ENCODE peak calls at places on chromosome 10, in eight cellular contexts. L is nephron progenitor cell, D is suprapubic skin, B is HFF-Myc, O is glutamatergic neuron, Z is stomach, Q is HCT116, F is spleen. M is an unnamed sample.

GRCh38 chr10:124619195-124619594 is 125.0 kb downstream of the FAM53B start:
- DNase-seq in L (no peak), D (no peak), B (no peak), O (no peak), Z (peak; percentile 76), Q (no peak), F (no peak), M (peak; percentile 45)

GRCh38 chr10:130986828-130987227 is 324.7 kb downstream of the TCERG1L start:
- DNase-seq in L (no peak), D (no peak), B (no peak), O (no peak), Z (no peak), Q (no peak), F (no peak), M (no peak)

GRCh38 chr10:19783721-19784120 is 32.5 kb upstream of the PLXDC2 start:
- DNase-seq in L (no peak), D (no peak), B (no peak), O (no peak), Z (no peak), Q (no peak), F (no peak), M (no peak)

GRCh38 chr10:25713894-25714240 is 220.2 kb upstream of the MYO3A start:
- DNase-seq in L (no peak), D (no peak), B (no peak), O (no peak), Z (no peak), Q (no peak), F (no peak), M (no peak)

GRCh38 chr10:129531969-129532660 is 65.1 kb downstream of the MGMT start:
- DNase-seq in L (no peak), D (no peak), B (no peak), O (no peak), Z (no peak), Q (no peak), F (no peak), M (no peak)

GRCh38 chr10:114356786-114357588 is 47.3 kb downstream of the AFAP1L2 start:
- DNase-seq in L (no peak), D (no peak), B (peak; percentile 31), O (no peak), Z (no peak), Q (no peak), F (no peak), M (no peak)

GRCh38 chr10:79382491-79382941 is 35.2 kb downstream of the PPIF start:
- DNase-seq in L (no peak), D (peak; percentile 78), B (no peak), O (no peak), Z (peak; percentile 24), Q (no peak), F (peak; percentile 54), M (no peak)

GRCh38 chr10:129868470-129869035 is 95.5 kb downstream of the EBF3 start:
- DNase-seq in L (no peak), D (no peak), B (no peak), O (peak; percentile 50), Z (no peak), Q (no peak), F (no peak), M (no peak)

GRCh38 chr10:31709501-31709900 is 219.1 kb downstream of the ARHGAP12 start:
- DNase-seq in L (no peak), D (no peak), B (no peak), O (no peak), Z (no peak), Q (no peak), F (no peak), M (no peak)

GRCh38 chr10:112792487-112793196 is 157.4 kb upstream of the TCF7L2 start:
- DNase-seq in L (no peak), D (no peak), B (no peak), O (peak; percentile 36), Z (no peak), Q (no peak), F (no peak), M (no peak)

GRCh38 chr10:132889091-132889490 is 53.3 kb downstream of the CFAP46 start:
- DNase-seq in L (no peak), D (peak; percentile 61), B (no peak), O (no peak), Z (no peak), Q (no peak), F (peak; percentile 59), M (no peak)

GRCh38 chr10:35640951-35641429 is 1.1 kb downstream of the FZD8 start:
- DNase-seq in L (peak; percentile 68), D (no peak), B (peak; percentile 20), O (peak; percentile 84), Z (peak; percentile 70), Q (peak; percentile 31), F (peak; percentile 85), M (peak; percentile 52)

GRCh38 chr10:116044722-116045374 is 228.2 kb downstream of the GFRA1 start:
- DNase-seq in L (no peak), D (no peak), B (no peak), O (no peak), Z (no peak), Q (no peak), F (no peak), M (no peak)

GRCh38 chr10:7312179-7312857 is 98.5 kb downstream of the SFMBT2 start:
- DNase-seq in L (no peak), D (no peak), B (no peak), O (no peak), Z (no peak), Q (no peak), F (no peak), M (no peak)

GRCh38 chr10:101578803-101579515 is 9.1 kb downstream of the POLL start:
- DNase-seq in L (no peak), D (no peak), B (no peak), O (no peak), Z (no peak), Q (no peak), F (no peak), M (no peak)

GRCh38 chr10:74081192-74081803 is 69.3 kb downstream of the AP3M1 start:
- DNase-seq in L (peak; percentile 49), D (no peak), B (no peak), O (peak; percentile 41), Z (peak; percentile 43), Q (peak; percentile 43), F (no peak), M (peak; percentile 56)

GRCh38 chr10:110216942-110217341 is 9.5 kb downstream of the MXI1 start:
- DNase-seq in L (no peak), D (no peak), B (no peak), O (no peak), Z (no peak), Q (no peak), F (no peak), M (no peak)
- TF ChIP-seq CTCF in L (no peak), D (no peak), B (no peak), O (no peak), Z (no peak), Q (no peak), F (no peak), M (no peak)

DNA sequence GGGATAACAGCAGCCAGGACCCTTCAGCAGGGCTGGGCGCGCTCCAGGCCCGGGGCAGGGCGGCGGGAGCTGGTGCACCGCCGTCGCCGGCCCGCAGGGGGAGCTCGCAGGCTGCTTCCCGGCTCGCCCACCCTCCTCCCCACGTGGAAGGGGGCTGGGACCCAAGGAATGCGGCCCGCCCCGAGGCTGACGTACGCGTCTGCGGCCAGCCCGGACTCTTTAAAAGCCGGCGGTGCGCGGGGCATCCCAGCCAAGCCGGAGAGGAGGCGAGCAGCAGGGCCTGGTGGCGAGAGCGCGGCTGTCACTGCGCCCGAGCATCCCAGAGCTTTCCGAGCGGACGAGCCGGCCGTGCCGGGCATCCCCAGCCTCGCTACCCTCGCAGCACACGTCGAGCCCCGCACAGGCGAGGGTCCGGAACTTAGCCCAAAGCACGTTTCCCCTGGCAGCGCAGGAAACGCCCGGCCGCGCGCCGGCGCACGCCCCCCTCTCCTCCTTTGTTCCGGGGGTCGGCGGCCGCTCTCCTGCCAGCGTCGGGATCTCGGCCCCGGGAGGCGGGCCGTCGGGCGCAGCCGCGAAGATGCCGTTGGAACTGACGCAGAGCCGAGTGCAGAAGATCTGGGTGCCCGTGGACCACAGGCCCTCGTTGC is at the start of gene PFKFB3:
- DNase-seq in L (peak; percentile 98), D (peak; percentile 97), B (peak; percentile 73), O (peak; percentile 98), Z (peak; percentile 97), Q (peak; percentile 71), F (peak; percentile 98), M (peak; percentile 97)
- TF ChIP-seq CTCF in L (peak; percentile 98), D (peak; percentile 99), B (peak; percentile 92), O (peak; percentile 98), Z (peak; percentile 99), Q (peak; percentile 76), F (peak; percentile 99), M (peak; percentile 97)

DNA sequence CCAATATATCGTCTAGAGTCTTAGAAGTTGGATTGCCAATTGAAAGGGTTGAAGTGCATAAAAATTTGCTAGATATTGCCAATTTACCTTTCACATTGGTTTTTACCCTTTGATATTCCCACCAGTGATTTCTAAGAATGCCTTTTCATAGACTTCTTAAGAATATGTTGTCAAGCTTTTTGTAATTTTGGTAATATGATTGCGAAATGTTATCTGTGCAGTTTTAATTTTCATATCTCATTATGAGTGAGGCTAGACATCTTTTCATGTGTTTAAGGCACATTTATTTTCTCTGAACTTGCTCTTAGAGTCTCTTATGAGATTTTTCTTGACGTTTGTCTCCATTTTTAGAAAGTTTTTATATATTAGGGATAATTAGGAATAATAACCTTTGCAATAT is 567.2 kb downstream of the CCSER2 start:
- DNase-seq in L (no peak), D (no peak), B (no peak), O (no peak), Z (no peak), Q (no peak), F (no peak), M (no peak)
- TF ChIP-seq CTCF in L (no peak), D (no peak), B (no peak), O (no peak), Z (no peak), Q (no peak), F (no peak), M (no peak)

DNA sequence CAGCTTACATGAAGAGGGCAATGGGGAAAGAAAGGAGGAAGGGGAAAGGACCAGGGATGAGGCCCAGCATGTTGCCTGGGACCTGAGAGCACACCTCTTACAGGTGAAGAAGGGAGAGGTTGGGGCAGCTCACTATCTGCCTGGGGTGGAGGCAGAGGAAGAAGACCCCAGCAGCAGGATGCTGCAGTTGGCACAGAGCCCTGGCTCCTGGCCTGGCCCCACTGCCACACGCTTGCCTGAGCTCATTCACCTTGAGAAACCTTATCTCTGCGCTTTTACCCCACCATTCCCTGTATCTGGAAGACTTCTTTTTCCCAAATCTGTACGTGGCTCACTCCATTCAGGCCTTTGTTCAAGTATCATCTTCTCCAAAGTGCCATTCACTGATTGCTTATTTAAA is 147.8 kb upstream of the TMEM72 start:
- DNase-seq in L (no peak), D (no peak), B (no peak), O (no peak), Z (no peak), Q (no peak), F (no peak), M (no peak)
- TF ChIP-seq CTCF in L (no peak), D (no peak), B (no peak), O (no peak), Z (no peak), Q (no peak), F (no peak), M (no peak)